ENCODE peak calls at places on chromosomes 2 and 18, in six cellular contexts. One of them, this sample, is unnamed. For H3K4me1, the result is how much of the 10 kb centered on the place peaks cover.

GRCh38 chr2:157901325-157901724 is 25.2 kb upstream of the ACVR1 start:
- DNase-seq in Panc1: no peak
- DNase-seq in hepatocyte: no peak
- DNase-seq in psoas muscle: no peak
- DNase-seq in heart right ventricle: no peak
- DNase-seq in uterus: no peak
- DNase-seq in this sample: no peak

GRCh38 chr2:107712857-107713256 is 113.8 kb upstream of the RGPD4 start:
- DNase-seq in Panc1: no peak
- DNase-seq in hepatocyte: no peak
- DNase-seq in psoas muscle: no peak
- DNase-seq in heart right ventricle: no peak
- DNase-seq in uterus: no peak
- DNase-seq in this sample: no peak

GRCh38 chr2:230330206-230330605 is 3.2 kb downstream of the SP140L start:
- DNase-seq in Panc1: no peak
- DNase-seq in hepatocyte: no peak
- DNase-seq in psoas muscle: no peak
- DNase-seq in heart right ventricle: no peak
- DNase-seq in uterus: no peak
- DNase-seq in this sample: no peak

GRCh38 chr2:241501551-241501950 is 6.8 kb downstream of the STK25 start:
- DNase-seq in Panc1: no peak
- DNase-seq in hepatocyte: no peak
- DNase-seq in psoas muscle: no peak
- DNase-seq in heart right ventricle: no peak
- DNase-seq in uterus: no peak
- DNase-seq in this sample: no peak

GRCh38 chr2:227804970-227805369 is 8.7 kb upstream of the CCL20 start:
- DNase-seq in Panc1: no peak
- DNase-seq in hepatocyte: no peak
- DNase-seq in psoas muscle: no peak
- DNase-seq in heart right ventricle: no peak
- DNase-seq in uterus: no peak
- DNase-seq in this sample: no peak

GRCh38 chr18:26477828-26478466 is 70.4 kb downstream of the KCTD1 start:
- DNase-seq in Panc1: no peak
- DNase-seq in hepatocyte: no peak
- DNase-seq in psoas muscle: no peak
- DNase-seq in heart right ventricle: no peak
- DNase-seq in uterus: no peak
- DNase-seq in this sample: no peak

GRCh38 chr2:95271381-95271971 is 2.8 kb upstream of the PROM2 start:
- DNase-seq in Panc1: no peak
- DNase-seq in hepatocyte: no peak
- DNase-seq in psoas muscle: peak
- DNase-seq in heart right ventricle: no peak
- DNase-seq in uterus: no peak
- DNase-seq in this sample: no peak

GRCh38 chr2:241659150-241659739 is 21.8 kb downstream of the ATG4B start:
- DNase-seq in Panc1: peak
- DNase-seq in hepatocyte: peak
- DNase-seq in psoas muscle: peak
- DNase-seq in heart right ventricle: peak
- DNase-seq in uterus: peak
- DNase-seq in this sample: peak

GRCh38 chr2:201255468-201255867 is 4.9 kb upstream of the CASP8 start:
- DNase-seq in Panc1: no peak
- DNase-seq in hepatocyte: no peak
- DNase-seq in psoas muscle: no peak
- DNase-seq in heart right ventricle: no peak
- DNase-seq in uterus: no peak
- DNase-seq in this sample: no peak

GRCh38 chr2:38146302-38146916 is 70.5 kb upstream of the CYP1B1 start:
- DNase-seq in Panc1: no peak
- DNase-seq in hepatocyte: peak
- DNase-seq in psoas muscle: peak
- DNase-seq in heart right ventricle: peak
- DNase-seq in uterus: peak
- DNase-seq in this sample: peak

DNA sequence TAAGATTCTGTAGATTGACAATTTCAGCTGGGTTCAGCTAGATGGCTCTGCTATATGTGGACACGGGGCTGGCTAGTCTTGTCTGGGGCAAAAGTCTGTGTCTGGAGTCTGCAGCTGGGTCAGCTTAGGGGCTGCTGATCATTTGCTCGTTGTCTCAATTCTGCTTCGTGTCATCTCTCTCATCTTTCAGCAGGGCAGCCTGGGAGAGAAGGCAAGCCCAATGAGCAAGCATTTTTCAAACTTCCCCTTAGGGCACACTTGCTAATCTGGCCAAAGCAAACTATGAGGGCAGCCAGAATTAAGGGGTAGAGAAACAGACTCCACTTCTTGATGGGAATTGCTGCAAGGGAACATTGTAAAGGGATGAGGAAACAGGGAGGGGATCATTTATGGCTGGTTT is 462.6 kb downstream of the SLC4A3 start:
- DNase-seq in Panc1: no peak
- DNase-seq in hepatocyte: no peak
- DNase-seq in psoas muscle: no peak
- DNase-seq in heart right ventricle: no peak
- DNase-seq in uterus: no peak
- DNase-seq in this sample: no peak
- H3K4me3 ChIP-seq in Panc1: no peak
- H3K4me3 ChIP-seq in hepatocyte: no peak
- H3K4me3 ChIP-seq in psoas muscle: no peak
- H3K4me3 ChIP-seq in heart right ventricle: no peak
- H3K4me3 ChIP-seq in uterus: no peak
- H3K4me3 ChIP-seq in this sample: no peak

GRCh38 chr18:45688834-45689233 is 35.1 kb upstream of the SLC14A1 start:
- DNase-seq in Panc1: no peak
- DNase-seq in hepatocyte: no peak
- DNase-seq in psoas muscle: no peak
- DNase-seq in heart right ventricle: no peak
- DNase-seq in uterus: no peak
- DNase-seq in this sample: no peak
- H3K4me1 ChIP-seq in Panc1: under half
- H3K4me1 ChIP-seq in hepatocyte: under half
- H3K4me1 ChIP-seq in psoas muscle: under half
- H3K4me1 ChIP-seq in heart right ventricle: under half
- H3K4me1 ChIP-seq in uterus: under half
- H3K4me1 ChIP-seq in this sample: under half

DNA sequence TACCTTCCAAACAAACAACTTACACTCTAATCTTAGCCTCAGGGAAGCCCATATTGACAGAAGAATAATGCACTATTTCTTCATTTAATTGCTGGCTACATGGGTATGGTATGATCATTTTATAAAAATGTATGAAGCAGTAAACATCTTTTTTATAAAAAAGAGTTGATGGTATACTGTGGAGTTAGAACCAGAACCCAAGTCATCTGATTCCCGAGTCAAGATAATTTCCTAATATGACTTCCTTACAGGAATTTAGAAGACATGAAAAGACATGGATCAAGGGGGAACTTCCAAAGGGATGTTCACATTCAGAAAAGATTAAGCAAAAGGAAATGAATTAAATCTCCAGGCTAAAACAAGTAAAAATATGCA is 171.8 kb downstream of the NBAS start:
- DNase-seq in Panc1: no peak
- DNase-seq in hepatocyte: no peak
- DNase-seq in psoas muscle: no peak
- DNase-seq in heart right ventricle: no peak
- DNase-seq in uterus: no peak
- DNase-seq in this sample: no peak
- H3K27ac ChIP-seq in Panc1: no peak
- H3K27ac ChIP-seq in hepatocyte: no peak
- H3K27ac ChIP-seq in psoas muscle: no peak
- H3K27ac ChIP-seq in heart right ventricle: no peak
- H3K27ac ChIP-seq in uterus: no peak
- H3K27ac ChIP-seq in this sample: no peak

GRCh38 chr18:37298816-37299215 is 266.8 kb downstream of the CELF4 start:
- DNase-seq in Panc1: no peak
- DNase-seq in hepatocyte: no peak
- DNase-seq in psoas muscle: no peak
- DNase-seq in heart right ventricle: no peak
- DNase-seq in uterus: no peak
- DNase-seq in this sample: no peak

GRCh38 chr18:37303009-37303408 is 262.6 kb downstream of the CELF4 start:
- DNase-seq in Panc1: no peak
- DNase-seq in hepatocyte: no peak
- DNase-seq in psoas muscle: no peak
- DNase-seq in heart right ventricle: no peak
- DNase-seq in uterus: no peak
- DNase-seq in this sample: no peak

GRCh38 chr18:37302519-37302918 is 263.1 kb downstream of the CELF4 start:
- DNase-seq in Panc1: no peak
- DNase-seq in hepatocyte: no peak
- DNase-seq in psoas muscle: no peak
- DNase-seq in heart right ventricle: no peak
- DNase-seq in uterus: no peak
- DNase-seq in this sample: no peak

GRCh38 chr18:37297106-37297505 is 268.5 kb downstream of the CELF4 start:
- DNase-seq in Panc1: no peak
- DNase-seq in hepatocyte: no peak
- DNase-seq in psoas muscle: no peak
- DNase-seq in heart right ventricle: no peak
- DNase-seq in uterus: no peak
- DNase-seq in this sample: no peak

GRCh38 chr18:37299471-37300304 is 265.9 kb downstream of the CELF4 start:
- DNase-seq in Panc1: peak
- DNase-seq in hepatocyte: peak
- DNase-seq in psoas muscle: peak
- DNase-seq in heart right ventricle: peak
- DNase-seq in uterus: peak
- DNase-seq in this sample: peak
- H3K4me3 ChIP-seq in Panc1: no peak
- H3K4me3 ChIP-seq in hepatocyte: no peak
- H3K4me3 ChIP-seq in psoas muscle: no peak
- H3K4me3 ChIP-seq in heart right ventricle: no peak
- H3K4me3 ChIP-seq in uterus: no peak
- H3K4me3 ChIP-seq in this sample: no peak

DNA sequence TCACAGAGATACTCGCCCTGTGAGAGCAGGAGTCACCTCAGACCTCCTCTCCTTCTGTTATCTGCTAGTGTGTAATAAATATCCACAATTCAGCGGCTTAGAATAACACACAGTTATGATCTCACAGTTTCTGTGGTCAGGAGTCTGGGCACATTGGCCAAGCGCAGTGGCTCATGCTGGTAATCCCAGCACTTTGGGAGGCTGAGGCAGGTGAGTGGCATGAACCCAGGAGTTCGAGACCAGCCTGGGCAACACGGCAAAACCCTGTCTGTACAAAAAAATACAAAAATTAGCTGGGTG is 77.8 kb downstream of the LRRFIP1 start:
- DNase-seq in Panc1: no peak
- DNase-seq in hepatocyte: no peak
- DNase-seq in psoas muscle: no peak
- DNase-seq in heart right ventricle: no peak
- DNase-seq in uterus: no peak
- DNase-seq in this sample: no peak
- H3K4me1 ChIP-seq in Panc1: half or more
- H3K4me1 ChIP-seq in hepatocyte: half or more
- H3K4me1 ChIP-seq in psoas muscle: half or more
- H3K4me1 ChIP-seq in heart right ventricle: half or more
- H3K4me1 ChIP-seq in uterus: under half
- H3K4me1 ChIP-seq in this sample: half or more